ENCODE peak calls at places on chromosomes 7 and 10, in ten cellular contexts. One of them, this sample, is unnamed.

GRCh38 chr10:132290631-132291030 is 17.1 kb downstream of the STK32C start:
- DNase-seq in psoas muscle: peak; percentile 8
- DNase-seq in stomach: no peak
- DNase-seq in left ventricle myocardium inferior: no peak
- DNase-seq in adrenal gland: no peak
- DNase-seq in mesendoderm: no peak
- DNase-seq in body of pancreas: no peak
- DNase-seq in ovary: no peak
- DNase-seq in left lung: peak; percentile 57
- DNase-seq in tibial nerve: no peak
- DNase-seq in this sample: no peak

GRCh38 chr10:116001266-116001857 is 271.6 kb downstream of the GFRA1 start:
- DNase-seq in psoas muscle: no peak
- DNase-seq in stomach: no peak
- DNase-seq in left ventricle myocardium inferior: peak; percentile 17
- DNase-seq in adrenal gland: no peak
- DNase-seq in mesendoderm: no peak
- DNase-seq in body of pancreas: no peak
- DNase-seq in ovary: no peak
- DNase-seq in left lung: no peak
- DNase-seq in tibial nerve: no peak
- DNase-seq in this sample: peak; percentile 92

GRCh38 chr10:119347181-119347974 is 140.0 kb downstream of the GRK5 start:
- DNase-seq in psoas muscle: no peak
- DNase-seq in stomach: no peak
- DNase-seq in left ventricle myocardium inferior: no peak
- DNase-seq in adrenal gland: no peak
- DNase-seq in mesendoderm: no peak
- DNase-seq in body of pancreas: no peak
- DNase-seq in ovary: no peak
- DNase-seq in left lung: no peak
- DNase-seq in tibial nerve: no peak
- DNase-seq in this sample: peak; percentile 31

GRCh38 chr7:149302222-149302621 is 40.2 kb downstream of the ZNF783 start:
- DNase-seq in psoas muscle: no peak
- DNase-seq in stomach: no peak
- DNase-seq in left ventricle myocardium inferior: no peak
- DNase-seq in adrenal gland: no peak
- DNase-seq in mesendoderm: no peak
- DNase-seq in body of pancreas: no peak
- DNase-seq in ovary: no peak
- DNase-seq in left lung: no peak
- DNase-seq in tibial nerve: no peak
- DNase-seq in this sample: no peak

GRCh38 chr7:15326044-15326644 is 235.7 kb downstream of the AGMO start:
- DNase-seq in psoas muscle: no peak
- DNase-seq in stomach: no peak
- DNase-seq in left ventricle myocardium inferior: no peak
- DNase-seq in adrenal gland: no peak
- DNase-seq in mesendoderm: peak; percentile 35
- DNase-seq in body of pancreas: no peak
- DNase-seq in ovary: no peak
- DNase-seq in left lung: no peak
- DNase-seq in tibial nerve: no peak
- DNase-seq in this sample: no peak

GRCh38 chr7:134470864-134471263 is 12.0 kb upstream of the AKR1B1 start:
- DNase-seq in psoas muscle: no peak
- DNase-seq in stomach: no peak
- DNase-seq in left ventricle myocardium inferior: no peak
- DNase-seq in adrenal gland: peak; percentile 69
- DNase-seq in mesendoderm: no peak
- DNase-seq in body of pancreas: no peak
- DNase-seq in ovary: no peak
- DNase-seq in left lung: no peak
- DNase-seq in tibial nerve: no peak
- DNase-seq in this sample: no peak

GRCh38 chr7:114784756-114785155 is 137.1 kb upstream of the MDFIC start:
- DNase-seq in psoas muscle: no peak
- DNase-seq in stomach: no peak
- DNase-seq in left ventricle myocardium inferior: no peak
- DNase-seq in adrenal gland: no peak
- DNase-seq in mesendoderm: no peak
- DNase-seq in body of pancreas: no peak
- DNase-seq in ovary: no peak
- DNase-seq in left lung: no peak
- DNase-seq in tibial nerve: no peak
- DNase-seq in this sample: no peak

GRCh38 chr10:4213441-4213840 is 428.4 kb upstream of the KLF6 start:
- DNase-seq in psoas muscle: no peak
- DNase-seq in stomach: no peak
- DNase-seq in left ventricle myocardium inferior: no peak
- DNase-seq in adrenal gland: no peak
- DNase-seq in mesendoderm: no peak
- DNase-seq in body of pancreas: no peak
- DNase-seq in ovary: no peak
- DNase-seq in left lung: no peak
- DNase-seq in tibial nerve: no peak
- DNase-seq in this sample: no peak

GRCh38 chr7:68246189-68246633 is 1249.6 kb downstream of the TYW1 start:
- DNase-seq in psoas muscle: no peak
- DNase-seq in stomach: no peak
- DNase-seq in left ventricle myocardium inferior: no peak
- DNase-seq in adrenal gland: no peak
- DNase-seq in mesendoderm: peak; percentile 98
- DNase-seq in body of pancreas: no peak
- DNase-seq in ovary: no peak
- DNase-seq in left lung: no peak
- DNase-seq in tibial nerve: no peak
- DNase-seq in this sample: peak; percentile 92

GRCh38 chr10:86340176-86340990 is 26.2 kb downstream of the GRID1 start:
- DNase-seq in psoas muscle: no peak
- DNase-seq in stomach: no peak
- DNase-seq in left ventricle myocardium inferior: no peak
- DNase-seq in adrenal gland: peak; percentile 4
- DNase-seq in mesendoderm: no peak
- DNase-seq in body of pancreas: no peak
- DNase-seq in ovary: no peak
- DNase-seq in left lung: no peak
- DNase-seq in tibial nerve: no peak
- DNase-seq in this sample: peak; percentile 83

GRCh38 chr7:69359003-69359555 is 239.2 kb upstream of the AUTS2 start:
- DNase-seq in psoas muscle: no peak
- DNase-seq in stomach: no peak
- DNase-seq in left ventricle myocardium inferior: no peak
- DNase-seq in adrenal gland: no peak
- DNase-seq in mesendoderm: no peak
- DNase-seq in body of pancreas: no peak
- DNase-seq in ovary: no peak
- DNase-seq in left lung: no peak
- DNase-seq in tibial nerve: no peak
- DNase-seq in this sample: no peak

GRCh38 chr7:25389489-25390106 is 161.3 kb upstream of the NPVF start:
- DNase-seq in psoas muscle: no peak
- DNase-seq in stomach: no peak
- DNase-seq in left ventricle myocardium inferior: no peak
- DNase-seq in adrenal gland: peak; percentile 39
- DNase-seq in mesendoderm: peak; percentile 51
- DNase-seq in body of pancreas: peak; percentile 60
- DNase-seq in ovary: no peak
- DNase-seq in left lung: no peak
- DNase-seq in tibial nerve: peak; percentile 56
- DNase-seq in this sample: no peak

GRCh38 chr10:83988435-83988834 is 150.9 kb upstream of the GHITM start:
- DNase-seq in psoas muscle: no peak
- DNase-seq in stomach: no peak
- DNase-seq in left ventricle myocardium inferior: no peak
- DNase-seq in adrenal gland: no peak
- DNase-seq in mesendoderm: no peak
- DNase-seq in body of pancreas: no peak
- DNase-seq in ovary: no peak
- DNase-seq in left lung: no peak
- DNase-seq in tibial nerve: no peak
- DNase-seq in this sample: no peak

GRCh38 chr7:147824671-147825070 is 765.9 kb upstream of the C7orf33 start:
- DNase-seq in psoas muscle: no peak
- DNase-seq in stomach: no peak
- DNase-seq in left ventricle myocardium inferior: no peak
- DNase-seq in adrenal gland: no peak
- DNase-seq in mesendoderm: no peak
- DNase-seq in body of pancreas: no peak
- DNase-seq in ovary: no peak
- DNase-seq in left lung: no peak
- DNase-seq in tibial nerve: no peak
- DNase-seq in this sample: no peak

DNA sequence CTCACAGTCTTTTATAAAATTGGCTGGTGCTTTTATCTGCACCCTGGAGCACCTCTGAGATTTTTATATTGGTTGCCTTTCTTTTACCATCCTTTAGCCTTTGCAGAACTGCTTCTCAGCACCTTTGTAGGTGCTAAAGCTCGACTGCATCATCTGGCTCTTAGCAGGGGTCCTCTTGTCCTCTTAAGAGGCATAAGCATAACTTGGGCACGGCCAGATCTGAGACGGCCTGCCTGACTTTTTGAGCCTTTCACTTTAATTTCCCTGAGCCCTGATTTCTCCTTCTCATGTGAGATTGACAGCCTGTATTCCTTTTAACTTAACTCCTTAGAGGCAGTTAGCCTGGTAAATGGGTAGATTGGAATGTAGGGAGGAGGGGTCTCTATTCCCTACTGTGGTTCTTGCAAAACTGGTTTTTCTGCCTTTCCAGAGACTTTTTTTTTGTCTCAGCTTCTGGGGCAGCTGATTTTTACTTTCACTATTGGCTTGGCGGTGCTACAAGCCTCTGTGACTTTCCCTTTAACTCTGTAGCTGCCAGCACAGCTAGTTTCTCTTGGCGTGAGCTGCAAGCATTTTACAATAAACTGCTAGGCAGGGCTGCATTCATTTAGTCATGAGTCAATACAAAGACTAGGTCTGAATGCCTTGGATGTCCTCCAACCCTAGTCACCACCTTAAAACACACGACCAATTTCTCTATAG is 24.0 kb downstream of the ZPBP start:
- DNase-seq in psoas muscle: no peak
- DNase-seq in stomach: peak; percentile 54
- DNase-seq in left ventricle myocardium inferior: no peak
- DNase-seq in adrenal gland: peak; percentile 33
- DNase-seq in mesendoderm: peak; percentile 93
- DNase-seq in body of pancreas: peak; percentile 74
- DNase-seq in ovary: no peak
- DNase-seq in left lung: no peak
- DNase-seq in tibial nerve: no peak
- DNase-seq in this sample: peak; percentile 60
- H3K27ac ChIP-seq in psoas muscle: no peak overlapping the region
- H3K27ac ChIP-seq in stomach: peak overlapping the region; percentile 81
- H3K27ac ChIP-seq in left ventricle myocardium inferior: peak overlapping the region; percentile 77
- H3K27ac ChIP-seq in adrenal gland: peak overlapping the region; percentile 60
- H3K27ac ChIP-seq in mesendoderm: peak overlapping the region; percentile 51
- H3K27ac ChIP-seq in body of pancreas: peak overlapping the region; percentile 62
- H3K27ac ChIP-seq in ovary: no peak overlapping the region
- H3K27ac ChIP-seq in left lung: peak overlapping the region; percentile 71
- H3K27ac ChIP-seq in tibial nerve: peak overlapping the region; percentile 57
- H3K27ac ChIP-seq in this sample: peak overlapping the region; percentile 52

GRCh38 chr10:124142296-124142853 is 49.0 kb upstream of the CHST15 start:
- DNase-seq in psoas muscle: no peak
- DNase-seq in stomach: no peak
- DNase-seq in left ventricle myocardium inferior: no peak
- DNase-seq in adrenal gland: no peak
- DNase-seq in mesendoderm: no peak
- DNase-seq in body of pancreas: no peak
- DNase-seq in ovary: no peak
- DNase-seq in left lung: no peak
- DNase-seq in tibial nerve: no peak
- DNase-seq in this sample: no peak
- H3K4me1 ChIP-seq in psoas muscle: peaks cover 8% of the 10 kb centered on the region
- H3K4me1 ChIP-seq in stomach: peaks cover 28% of the 10 kb centered on the region
- H3K4me1 ChIP-seq in left ventricle myocardium inferior: peaks cover 9% of the 10 kb centered on the region
- H3K4me1 ChIP-seq in adrenal gland: no peaks in the 10 kb centered on the region
- H3K4me1 ChIP-seq in mesendoderm: no peaks in the 10 kb centered on the region
- H3K4me1 ChIP-seq in body of pancreas: peaks cover 10% of the 10 kb centered on the region
- H3K4me1 ChIP-seq in ovary: peaks cover 1% of the 10 kb centered on the region
- H3K4me1 ChIP-seq in left lung: peaks cover 46% of the 10 kb centered on the region
- H3K4me1 ChIP-seq in tibial nerve: peaks cover 9% of the 10 kb centered on the region
- H3K4me1 ChIP-seq in this sample: no peaks in the 10 kb centered on the region

GRCh38 chr10:73931767-73932624 is 21.1 kb downstream of the PLAU start:
- DNase-seq in psoas muscle: no peak
- DNase-seq in stomach: peak; percentile 55
- DNase-seq in left ventricle myocardium inferior: no peak
- DNase-seq in adrenal gland: no peak
- DNase-seq in mesendoderm: peak; percentile 96
- DNase-seq in body of pancreas: peak; percentile 74
- DNase-seq in ovary: no peak
- DNase-seq in left lung: no peak
- DNase-seq in tibial nerve: no peak
- DNase-seq in this sample: peak; percentile 54

GRCh38 chr10:73937333-73938020 is 26.5 kb downstream of the PLAU start:
- DNase-seq in psoas muscle: peak; percentile 33
- DNase-seq in stomach: no peak
- DNase-seq in left ventricle myocardium inferior: peak; percentile 58
- DNase-seq in adrenal gland: no peak
- DNase-seq in mesendoderm: no peak
- DNase-seq in body of pancreas: no peak
- DNase-seq in ovary: no peak
- DNase-seq in left lung: no peak
- DNase-seq in tibial nerve: no peak
- DNase-seq in this sample: no peak

GRCh38 chr10:73934074-73934473 is 23.1 kb downstream of the PLAU start:
- DNase-seq in psoas muscle: no peak
- DNase-seq in stomach: no peak
- DNase-seq in left ventricle myocardium inferior: no peak
- DNase-seq in adrenal gland: no peak
- DNase-seq in mesendoderm: no peak
- DNase-seq in body of pancreas: peak; percentile 15
- DNase-seq in ovary: no peak
- DNase-seq in left lung: no peak
- DNase-seq in tibial nerve: no peak
- DNase-seq in this sample: no peak

GRCh38 chr10:73935895-73936294 is 25.0 kb downstream of the PLAU start:
- DNase-seq in psoas muscle: no peak
- DNase-seq in stomach: no peak
- DNase-seq in left ventricle myocardium inferior: no peak
- DNase-seq in adrenal gland: no peak
- DNase-seq in mesendoderm: no peak
- DNase-seq in body of pancreas: no peak
- DNase-seq in ovary: no peak
- DNase-seq in left lung: no peak
- DNase-seq in tibial nerve: no peak
- DNase-seq in this sample: no peak

GRCh38 chr10:73932625-73933112 is 21.7 kb downstream of the PLAU start:
- DNase-seq in psoas muscle: no peak
- DNase-seq in stomach: no peak
- DNase-seq in left ventricle myocardium inferior: no peak
- DNase-seq in adrenal gland: no peak
- DNase-seq in mesendoderm: no peak
- DNase-seq in body of pancreas: no peak
- DNase-seq in ovary: no peak
- DNase-seq in left lung: no peak
- DNase-seq in tibial nerve: no peak
- DNase-seq in this sample: no peak
- H3K27ac ChIP-seq in psoas muscle: no peak overlapping the region
- H3K27ac ChIP-seq in stomach: no peak overlapping the region
- H3K27ac ChIP-seq in left ventricle myocardium inferior: no peak overlapping the region
- H3K27ac ChIP-seq in adrenal gland: no peak overlapping the region
- H3K27ac ChIP-seq in mesendoderm: no peak overlapping the region
- H3K27ac ChIP-seq in body of pancreas: no peak overlapping the region
- H3K27ac ChIP-seq in ovary: no peak overlapping the region
- H3K27ac ChIP-seq in left lung: peak overlapping the region; percentile 67
- H3K27ac ChIP-seq in tibial nerve: no peak overlapping the region
- H3K27ac ChIP-seq in this sample: no peak overlapping the region

GRCh38 chr10:103843045-103843444 is 12.3 kb downstream of the SH3PXD2A start:
- DNase-seq in psoas muscle: no peak
- DNase-seq in stomach: no peak
- DNase-seq in left ventricle myocardium inferior: no peak
- DNase-seq in adrenal gland: no peak
- DNase-seq in mesendoderm: no peak
- DNase-seq in body of pancreas: no peak
- DNase-seq in ovary: no peak
- DNase-seq in left lung: no peak
- DNase-seq in tibial nerve: no peak
- DNase-seq in this sample: no peak
- H3K4me1 ChIP-seq in psoas muscle: peaks cover 81% of the 10 kb centered on the region
- H3K4me1 ChIP-seq in stomach: peaks cover 61% of the 10 kb centered on the region
- H3K4me1 ChIP-seq in left ventricle myocardium inferior: peaks cover 84% of the 10 kb centered on the region
- H3K4me1 ChIP-seq in adrenal gland: no peaks in the 10 kb centered on the region
- H3K4me1 ChIP-seq in mesendoderm: peaks cover 33% of the 10 kb centered on the region
- H3K4me1 ChIP-seq in body of pancreas: peaks cover 56% of the 10 kb centered on the region
- H3K4me1 ChIP-seq in ovary: peaks cover 9% of the 10 kb centered on the region
- H3K4me1 ChIP-seq in left lung: peaks cover 42% of the 10 kb centered on the region
- H3K4me1 ChIP-seq in tibial nerve: peaks cover 32% of the 10 kb centered on the region
- H3K4me1 ChIP-seq in this sample: peaks cover 25% of the 10 kb centered on the region

This sample was measured in thyroid gland.